ENCODE peak calls at places on chromosomes 16 and 17, in four cellular contexts. One of them, this sample, is unnamed.

GRCh38 chr17:43840814-43841213 is 6.2 kb upstream of the CD300LG start:
- DNase-seq in thyroid gland: no peak
- DNase-seq in IMR-90: peak; percentile 16
- DNase-seq in AG04450: no peak
- DNase-seq in this sample: no peak

GRCh38 chr17:39277110-39277509 is 51.4 kb upstream of the STAC2 start:
- DNase-seq in thyroid gland: no peak
- DNase-seq in IMR-90: no peak
- DNase-seq in AG04450: no peak
- DNase-seq in this sample: no peak

GRCh38 chr17:81339180-81339501 is 44.0 kb upstream of the SLC38A10 start:
- DNase-seq in thyroid gland: no peak
- DNase-seq in IMR-90: no peak
- DNase-seq in AG04450: no peak
- DNase-seq in this sample: no peak

GRCh38 chr16:55399911-55400310 is 75.9 kb downstream of the IRX6 start:
- DNase-seq in thyroid gland: no peak
- DNase-seq in IMR-90: no peak
- DNase-seq in AG04450: no peak
- DNase-seq in this sample: no peak

GRCh38 chr16:17474572-17474971 is 3.8 kb upstream of the XYLT1 start:
- DNase-seq in thyroid gland: no peak
- DNase-seq in IMR-90: no peak
- DNase-seq in AG04450: no peak
- DNase-seq in this sample: no peak

GRCh38 chr16:73669535-73670274 is 621.8 kb upstream of the ZFHX3 start:
- DNase-seq in thyroid gland: no peak
- DNase-seq in IMR-90: no peak
- DNase-seq in AG04450: no peak
- DNase-seq in this sample: no peak

GRCh38 chr16:13643412-13643811 is 276.5 kb upstream of the ERCC4 start:
- DNase-seq in thyroid gland: no peak
- DNase-seq in IMR-90: no peak
- DNase-seq in AG04450: no peak
- DNase-seq in this sample: no peak

GRCh38 chr16:51390877-51391276 is 239.8 kb upstream of the SALL1 start:
- DNase-seq in thyroid gland: no peak
- DNase-seq in IMR-90: no peak
- DNase-seq in AG04450: no peak
- DNase-seq in this sample: no peak

GRCh38 chr17:60559995-60560859 is 34.2 kb upstream of the APPBP2 start:
- DNase-seq in thyroid gland: no peak
- DNase-seq in IMR-90: no peak
- DNase-seq in AG04450: no peak
- DNase-seq in this sample: no peak
- TF ChIP-seq CTCF in thyroid gland: no peak
- TF ChIP-seq CTCF in IMR-90: no peak
- TF ChIP-seq CTCF in AG04450: no peak
- TF ChIP-seq CTCF in this sample: no peak

GRCh38 chr16:82636958-82637357 is 10.2 kb downstream of the CDH13 start:
- DNase-seq in thyroid gland: no peak
- DNase-seq in IMR-90: no peak
- DNase-seq in AG04450: no peak
- DNase-seq in this sample: no peak

GRCh38 chr16:82639263-82639662 is 12.5 kb downstream of the CDH13 start:
- DNase-seq in thyroid gland: no peak
- DNase-seq in IMR-90: no peak
- DNase-seq in AG04450: no peak
- DNase-seq in this sample: no peak

GRCh38 chr16:82638095-82638798 is 11.5 kb downstream of the CDH13 start:
- DNase-seq in thyroid gland: no peak
- DNase-seq in IMR-90: peak; percentile 95
- DNase-seq in AG04450: no peak
- DNase-seq in this sample: no peak

GRCh38 chr16:82641336-82641984 is 14.7 kb downstream of the CDH13 start:
- DNase-seq in thyroid gland: no peak
- DNase-seq in IMR-90: peak; percentile 57
- DNase-seq in AG04450: no peak
- DNase-seq in this sample: no peak

GRCh38 chr16:82639666-82640336 is 13.0 kb downstream of the CDH13 start:
- DNase-seq in thyroid gland: peak; percentile 59
- DNase-seq in IMR-90: peak; percentile 58
- DNase-seq in AG04450: no peak
- DNase-seq in this sample: no peak
- TF ChIP-seq CTCF in thyroid gland: peak; percentile 56
- TF ChIP-seq CTCF in IMR-90: peak; percentile 74
- TF ChIP-seq CTCF in AG04450: peak; percentile 76
- TF ChIP-seq CTCF in this sample: no peak

GRCh38 chr16:85898521-85899442 is at the start of gene IRF8:
- DNase-seq in thyroid gland: peak; percentile 74
- DNase-seq in IMR-90: no peak
- DNase-seq in AG04450: no peak
- DNase-seq in this sample: no peak

GRCh38 chr16:85894266-85894665 is 4.7 kb upstream of the IRF8 start:
- DNase-seq in thyroid gland: no peak
- DNase-seq in IMR-90: no peak
- DNase-seq in AG04450: no peak
- DNase-seq in this sample: no peak

GRCh38 chr16:85899444-85899843 is 482 bp downstream of the IRF8 start:
- DNase-seq in thyroid gland: no peak
- DNase-seq in IMR-90: no peak
- DNase-seq in AG04450: no peak
- DNase-seq in this sample: no peak

GRCh38 chr16:85900031-85900792 is 1.2 kb downstream of the IRF8 start:
- DNase-seq in thyroid gland: no peak
- DNase-seq in IMR-90: no peak
- DNase-seq in AG04450: no peak
- DNase-seq in this sample: no peak

DNA sequence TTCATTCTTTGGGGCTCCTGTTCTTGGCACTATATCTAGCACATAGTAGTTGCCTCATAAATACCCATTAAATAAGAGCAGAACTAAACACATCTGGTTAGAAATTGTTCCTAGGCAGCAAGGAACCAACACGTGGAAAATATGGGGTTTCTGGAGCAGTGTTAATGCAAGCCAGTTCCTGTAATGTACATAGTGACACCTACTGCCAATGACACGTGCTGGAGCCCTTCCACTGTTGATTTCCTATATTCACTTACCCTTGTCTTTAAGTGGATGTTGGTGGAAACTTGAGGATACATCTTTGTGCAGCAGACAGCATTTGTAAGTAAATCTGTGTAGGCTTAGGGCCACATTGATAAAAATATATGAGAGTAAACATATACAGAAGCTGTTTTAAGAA is 1.6 kb upstream of the IRF8 start:
- DNase-seq in thyroid gland: no peak
- DNase-seq in IMR-90: no peak
- DNase-seq in AG04450: no peak
- DNase-seq in this sample: no peak
- TF ChIP-seq CTCF in thyroid gland: no peak
- TF ChIP-seq CTCF in IMR-90: no peak
- TF ChIP-seq CTCF in AG04450: no peak
- TF ChIP-seq CTCF in this sample: no peak

GRCh38 chr17:18139498-18139897 is 30.9 kb downstream of the MYO15A start:
- DNase-seq in thyroid gland: no peak
- DNase-seq in IMR-90: no peak
- DNase-seq in AG04450: no peak
- DNase-seq in this sample: no peak

GRCh38 chr17:18139092-18139491 is 30.5 kb downstream of the MYO15A start:
- DNase-seq in thyroid gland: no peak
- DNase-seq in IMR-90: no peak
- DNase-seq in AG04450: no peak
- DNase-seq in this sample: no peak

GRCh38 chr17:18139949-18140348 is 31.4 kb downstream of the MYO15A start:
- DNase-seq in thyroid gland: no peak
- DNase-seq in IMR-90: peak; percentile 18
- DNase-seq in AG04450: no peak
- DNase-seq in this sample: no peak

GRCh38 chr17:18136357-18136756 is 27.8 kb downstream of the MYO15A start:
- DNase-seq in thyroid gland: no peak
- DNase-seq in IMR-90: no peak
- DNase-seq in AG04450: no peak
- DNase-seq in this sample: no peak

DNA sequence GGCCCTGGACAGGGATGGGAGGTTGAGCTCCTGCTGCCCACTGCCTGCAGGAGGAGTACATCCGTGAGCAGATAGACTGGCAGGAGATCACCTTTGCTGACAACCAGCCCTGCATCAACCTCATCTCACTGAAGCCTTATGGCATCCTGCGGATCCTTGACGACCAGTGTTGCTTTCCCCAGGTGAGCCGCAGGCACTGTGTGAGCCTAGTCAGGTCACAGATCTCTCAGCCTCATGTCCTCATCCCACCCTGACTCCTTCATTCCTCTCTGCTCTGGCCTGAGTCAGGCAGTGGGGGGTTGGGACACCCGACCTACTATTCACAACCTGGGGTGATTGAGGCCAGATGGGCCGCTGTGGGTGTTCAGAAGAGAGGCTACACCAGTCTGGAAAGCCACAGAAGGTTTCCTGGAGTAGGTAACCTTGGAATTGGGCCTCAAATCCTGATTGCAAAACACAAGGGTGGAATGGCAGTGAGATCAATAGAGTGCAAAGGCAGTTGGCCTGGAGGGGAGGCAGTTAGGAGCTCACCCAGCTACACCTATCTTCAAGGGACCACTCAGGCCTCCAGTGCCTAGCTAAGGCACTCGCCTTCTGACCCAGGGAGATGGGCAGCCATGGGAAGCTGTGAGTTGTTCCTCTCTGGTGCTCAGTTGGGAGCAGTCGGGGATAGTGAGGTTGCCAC is 29.7 kb downstream of the MYO15A start:
- DNase-seq in thyroid gland: no peak
- DNase-seq in IMR-90: no peak
- DNase-seq in AG04450: no peak
- DNase-seq in this sample: no peak
- TF ChIP-seq CTCF in thyroid gland: no peak
- TF ChIP-seq CTCF in IMR-90: no peak
- TF ChIP-seq CTCF in AG04450: no peak
- TF ChIP-seq CTCF in this sample: no peak

DNA sequence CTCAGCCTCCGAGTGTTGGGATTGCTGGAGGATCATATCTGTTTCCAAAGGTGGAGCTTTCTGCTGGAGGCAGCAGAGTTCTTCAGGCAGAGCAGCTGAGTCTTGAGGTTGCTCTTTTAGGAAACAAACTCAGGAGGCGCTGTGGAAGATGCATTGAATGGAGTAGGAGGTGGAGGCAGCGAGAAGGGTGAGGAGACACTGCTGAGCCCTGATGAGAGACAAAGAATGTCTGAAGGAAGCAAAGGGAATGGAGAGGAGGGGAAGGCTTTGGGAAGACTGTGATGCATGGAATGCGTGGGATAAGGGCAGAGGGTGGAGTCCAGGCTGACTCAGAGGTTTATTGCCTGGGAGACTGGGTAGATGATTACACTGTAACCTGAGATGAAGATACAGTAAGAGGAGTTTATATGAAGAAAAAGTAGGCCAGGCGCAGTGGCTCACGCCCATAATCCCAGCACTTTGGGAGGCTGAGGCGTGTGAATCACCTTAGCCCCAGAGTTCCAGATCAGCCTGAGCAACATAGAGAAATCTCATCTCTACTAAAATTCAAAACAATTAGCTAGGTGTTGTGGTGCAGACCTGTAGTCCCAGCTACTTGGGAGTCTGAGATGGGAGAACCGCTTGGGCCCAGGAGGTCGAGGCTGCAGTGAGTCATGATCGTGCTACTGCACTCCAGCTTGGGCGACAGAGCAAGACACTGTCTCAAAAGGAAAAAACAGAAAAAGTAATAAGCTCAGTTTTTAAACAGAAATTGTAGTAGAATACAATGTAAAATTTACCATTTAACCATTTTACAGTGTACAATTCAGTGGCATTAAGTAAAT is 17.8 kb upstream of the TMEM219 start:
- DNase-seq in thyroid gland: no peak
- DNase-seq in IMR-90: peak; percentile 99
- DNase-seq in AG04450: peak; percentile 96
- DNase-seq in this sample: peak; percentile 23
- TF ChIP-seq CTCF in thyroid gland: no peak
- TF ChIP-seq CTCF in IMR-90: peak; percentile 56
- TF ChIP-seq CTCF in AG04450: peak; percentile 55
- TF ChIP-seq CTCF in this sample: no peak